ENCODE peak calls at places on chromosomes 12 and 14, in eight cellular contexts. R is anterior cingulate cortex; Q is kidney tubule cell; I is activated T-cell treated with anti-CD3 and anti-CD28 coated beads for 48 hours; A is caudate nucleus; Y is left colon; E is CD4-positive, alpha-beta memory T cell; X is NCI-H748 treated with DMSO at 0.1 percent for 48 hours. P is an unnamed sample.

GRCh38 chr12:43749016-43749415 is 9.6 kb downstream of the PUS7L start:
- DNase-seq in R (no peak), Y (no peak), X (no peak), E (no peak), I (no peak), Q (no peak), A (no peak), P (no peak)

GRCh38 chr12:119593578-119594398 is at the start of gene TMEM233:
- DNase-seq in R (no peak), X (no peak), E (no peak), Q (peak; percentile 37), I (no peak), Y (no peak), A (no peak), P (no peak)

GRCh38 chr14:47365248-47365647 is 310.2 kb downstream of the MDGA2 start:
- DNase-seq in I (no peak), Y (no peak), A (peak; percentile 41), Q (no peak), E (no peak), X (no peak), R (no peak), P (no peak)

GRCh38 chr12:100154472-100155247 is 12.0 kb upstream of the BLTP3B start:
- DNase-seq in I (peak; percentile 67), X (peak; percentile 20), R (no peak), A (no peak), Q (peak; percentile 75), Y (peak; percentile 85), E (peak; percentile 53), P (peak; percentile 68)

GRCh38 chr12:12449533-12450025 is 92.7 kb downstream of the BORCS5 start:
- DNase-seq in X (peak; percentile 84), Y (no peak), Q (no peak), I (no peak), E (no peak), A (no peak), R (no peak), P (peak; percentile 63)

GRCh38 chr14:21913759-21914158 is 240.1 kb upstream of the OR4E1 start:
- DNase-seq in A (no peak), I (peak; percentile 53), E (peak; percentile 77), Y (peak; percentile 58), X (no peak), R (no peak), Q (peak; percentile 82), P (peak; percentile 70)

GRCh38 chr12:96263449-96263902 is 69.3 kb downstream of the ELK3 start:
- DNase-seq in R (no peak), X (peak; percentile 74), A (no peak), Q (no peak), E (no peak), I (no peak), Y (no peak), P (peak; percentile 79)

GRCh38 chr12:21940972-21941521 is at the start of gene ABCC9:
- DNase-seq in R (no peak), E (peak; percentile 4), A (no peak), X (no peak), Q (peak; percentile 7), I (no peak), Y (peak; percentile 23), P (peak; percentile 60)

GRCh38 chr12:104306376-104306775 is 2.8 kb downstream of the EID3 start:
- DNase-seq in A (no peak), Q (no peak), Y (no peak), R (no peak), X (no peak), I (no peak), E (no peak), P (no peak)

GRCh38 chr12:124921200-124922008 is 7.0 kb upstream of the UBC start:
- DNase-seq in A (no peak), Y (peak; percentile 66), I (peak; percentile 79), X (no peak), E (peak; percentile 71), Q (peak; percentile 78), R (no peak), P (peak; percentile 76)

GRCh38 chr12:2284321-2284813 is 231.6 kb downstream of the CACNA1C start:
- DNase-seq in E (no peak), R (no peak), Q (no peak), I (no peak), A (no peak), X (no peak), Y (no peak), P (no peak)

GRCh38 chr12:72995616-72996015 is 723.4 kb downstream of the TRHDE start:
- DNase-seq in R (no peak), E (no peak), I (no peak), Y (no peak), Q (no peak), X (no peak), A (no peak), P (no peak)

P was measured in body of pancreas.